ENCODE peak calls at places on chromosomes 2 and 18, in five cellular contexts. Q is uterus; Z is CD8-positive, alpha-beta memory T cell; Y is left ventricle myocardium inferior; L is fibroblast of lung. E is an unnamed sample.
A peak's percentile ranks its signal among the peaks of the same experiment; 100 is the strongest.

GRCh38 chr2:74368499-74368898 is 11.6 kb downstream of the DCTN1 start:
- DNase-seq in Q (no peak), Y (no peak), L (no peak), Z (no peak), E (no peak)

GRCh38 chr2:78351208-78351607 is 674.3 kb upstream of the REG3G start:
- DNase-seq in L (no peak), Y (no peak), Q (no peak), Z (no peak), E (no peak)

GRCh38 chr18:50096766-50097435 is 98.0 kb downstream of the MYO5B start:
- DNase-seq in L (no peak), Q (no peak), Y (no peak), Z (no peak), E (no peak)

GRCh38 chr2:37896319-37896718 is 28.8 kb upstream of the RMDN2 start:
- DNase-seq in Z (no peak), Y (no peak), L (no peak), Q (no peak), E (no peak)

GRCh38 chr2:168244318-168244717 is 3.1 kb downstream of the STK39 start:
- DNase-seq in Z (peak; percentile 60), Y (peak; percentile 21), L (peak; percentile 11), Q (no peak), E (no peak)

GRCh38 chr2:63056309-63057065 is 5.9 kb downstream of the OTX1 start:
- DNase-seq in L (no peak), Y (peak; percentile 30), Q (no peak), Z (no peak), E (peak; percentile 53)

GRCh38 chr2:199933466-199933865 is 21.8 kb downstream of the TYW5 start:
- DNase-seq in Q (no peak), Y (no peak), L (no peak), Z (no peak), E (no peak)

GRCh38 chr2:95351080-95351915 is 51.2 kb upstream of the FAHD2A start:
- DNase-seq in Y (no peak), Z (no peak), L (no peak), Q (peak; percentile 8), E (peak; percentile 42)

GRCh38 chr18:36127866-36128845 is 984 bp downstream of the SLC39A6 start:
- DNase-seq in Q (no peak), Z (peak; percentile 44), L (peak; percentile 58), Y (no peak), E (peak; percentile 71)

GRCh38 chr2:235232474-235233435 is 261.1 kb upstream of the AGAP1 start:
- DNase-seq in Q (no peak), Z (no peak), L (no peak), Y (no peak), E (no peak)

GRCh38 chr2:161030260-161031063 is 129.8 kb upstream of the TANK start:
- DNase-seq in L (peak; percentile 99), Z (no peak), Q (peak; percentile 40), Y (no peak), E (no peak)

GRCh38 chr2:1193801-1194200 is 219.5 kb upstream of the TPO start:
- DNase-seq in Q (no peak), Z (no peak), Y (no peak), L (no peak), E (no peak)

GRCh38 chr18:44927127-44927849 is 246.6 kb downstream of the SETBP1 start:
- DNase-seq in L (no peak), Z (no peak), Y (no peak), Q (no peak), E (no peak)

GRCh38 chr2:27502149-27502548 is 5.5 kb downstream of the GCKR start:
- DNase-seq in Q (no peak), Y (no peak), L (peak; percentile 27), Z (no peak), E (no peak)

GRCh38 chr18:7637269-7637668 is 70.2 kb downstream of the PTPRM start:
- DNase-seq in Y (no peak), Q (no peak), L (peak; percentile 33), Z (no peak), E (no peak)

GRCh38 chr2:134692461-134692860 is 26.3 kb downstream of the TMEM163 start:
- DNase-seq in Y (no peak), Z (no peak), L (no peak), Q (no peak), E (no peak)

GRCh38 chr2:149158957-149159356 is 120.5 kb downstream of the LYPD6B start:
- DNase-seq in L (no peak), Y (no peak), Q (no peak), Z (no peak), E (no peak)

GRCh38 chr2:85797959-85798358 is 44.2 kb downstream of the ATOH8 start:
- DNase-seq in Z (no peak), Q (peak; percentile 52), Y (no peak), L (peak; percentile 70), E (no peak)

GRCh38 chr2:118202707-118203303 is 114.5 kb downstream of the INSIG2 start:
- DNase-seq in Q (no peak), Y (no peak), Z (peak; percentile 58), L (peak; percentile 49), E (no peak)

GRCh38 chr2:178076130-178076529 is 3.6 kb upstream of the PDE11A start:
- DNase-seq in Y (no peak), Z (no peak), Q (no peak), L (no peak), E (no peak)

GRCh38 chr2:224982226-224982625 is 60.0 kb downstream of the DOCK10 start:
- DNase-seq in Z (no peak), Q (no peak), Y (no peak), L (peak; percentile 66), E (no peak)

GRCh38 chr2:242056026-242056425 is 186.5 kb downstream of the RTP5 start:
- DNase-seq in Z (no peak), Y (no peak), L (no peak), Q (no peak), E (no peak)

GRCh38 chr18:49585781-49586663 is 24.2 kb downstream of the LIPG start:
- DNase-seq in Q (no peak), Y (no peak), L (no peak), Z (no peak), E (no peak)

GRCh38 chr2:176827269-176827668 is 385.3 kb upstream of the HNRNPA3 start:
- DNase-seq in Z (no peak), L (no peak), Y (no peak), Q (no peak), E (no peak)

GRCh38 chr2:105678346-105678745 is 66.4 kb upstream of the NCK2 start:
- DNase-seq in Q (no peak), L (no peak), Z (no peak), Y (no peak), E (no peak)

GRCh38 chr2:179604638-179605037 is 256.8 kb downstream of the ZNF385B start:
- DNase-seq in Q (no peak), Y (no peak), Z (no peak), L (no peak), E (no peak)

GRCh38 chr18:9914584-9915290 is 921 bp downstream of the VAPA start:
- DNase-seq in L (peak; percentile 61), Q (peak; percentile 64), Z (peak; percentile 81), Y (peak; percentile 68), E (peak; percentile 92)

GRCh38 chr2:176106636-176107539 is at the start of gene HOXD11:
- DNase-seq in Q (peak; percentile 88), Y (no peak), L (no peak), Z (no peak), E (peak; percentile 87)

GRCh38 chr2:23493849-23494248 is 108.9 kb downstream of the KLHL29 start:
- DNase-seq in Z (no peak), Q (no peak), Y (no peak), L (no peak), E (no peak)

GRCh38 chr2:191645807-191646611 is 31.9 kb upstream of the NABP1 start:
- DNase-seq in Y (no peak), Q (no peak), L (no peak), Z (no peak), E (no peak)

GRCh38 chr2:147490612-147491261 is 354.1 kb upstream of the ACVR2A start:
- DNase-seq in L (no peak), Q (no peak), Z (no peak), Y (no peak), E (no peak)

GRCh38 chr2:119291588-119292167 is 68.0 kb downstream of the STEAP3 start:
- DNase-seq in Q (no peak), Y (no peak), L (no peak), Z (no peak), E (no peak)

GRCh38 chr2:73776381-73776780 is 3.5 kb downstream of the DUSP11 start:
- DNase-seq in Y (no peak), Z (no peak), Q (no peak), L (no peak), E (no peak)

GRCh38 chr2:166539340-166540162 is 45.5 kb upstream of the SCN7A start:
- DNase-seq in Z (no peak), Q (no peak), Y (no peak), L (peak; percentile 90), E (no peak)

GRCh38 chr18:67281746-67282145 is 234.8 kb downstream of the DSEL start:
- DNase-seq in L (no peak), Y (no peak), Z (no peak), Q (no peak), E (no peak)
- H3K9me3 ChIP-seq in L (no peaks in the 10 kb centered on the region), Y (no peaks in the 10 kb centered on the region), Z (no peaks in the 10 kb centered on the region), Q (no peaks in the 10 kb centered on the region), E (no peaks in the 10 kb centered on the region)

DNA sequence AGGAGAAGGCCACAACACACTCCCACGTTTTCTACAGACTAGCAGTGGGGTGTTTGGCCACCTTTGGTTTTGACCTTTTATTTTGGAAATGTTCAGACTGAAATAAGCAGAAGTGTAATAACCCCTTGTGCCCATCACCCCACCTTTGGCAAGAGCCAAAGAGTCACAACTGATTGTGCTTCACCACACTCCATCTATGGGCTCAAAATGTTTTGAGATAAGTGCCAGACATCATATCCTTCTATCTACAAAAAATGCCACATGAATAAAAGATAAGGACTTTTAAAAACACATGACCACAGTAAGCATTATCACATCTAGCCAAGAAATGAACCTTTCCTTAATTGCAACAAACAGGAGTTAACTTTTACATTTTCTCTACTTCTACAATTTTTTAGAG is 9.9 kb upstream of the GPR35 start:
- DNase-seq in Y (no peak), Q (no peak), Z (no peak), L (no peak), E (no peak)
- H3K9me3 ChIP-seq in Y (no peaks in the 10 kb centered on the region), Q (no peaks in the 10 kb centered on the region), Z (no peaks in the 10 kb centered on the region), L (no peaks in the 10 kb centered on the region), E (no peaks in the 10 kb centered on the region)

DNA sequence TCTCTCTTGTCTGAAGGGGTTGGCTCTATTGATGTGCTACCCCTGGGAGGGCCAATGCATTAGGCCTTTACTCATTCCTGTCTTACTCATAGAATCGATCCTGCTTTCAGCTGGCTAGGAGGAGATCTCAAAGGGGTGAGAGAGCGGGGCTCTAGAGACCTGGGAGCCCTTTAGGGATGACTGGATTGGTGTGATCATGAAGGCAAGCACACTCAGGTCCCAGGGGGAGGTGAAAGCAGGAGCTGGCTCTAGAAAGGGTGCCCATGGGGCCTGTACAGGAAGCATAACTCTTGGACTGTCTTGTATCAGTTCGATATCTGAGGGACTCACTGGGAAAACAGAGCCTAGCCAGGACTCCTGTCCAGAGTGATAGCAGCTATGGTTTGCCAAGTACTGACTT is 47.8 kb downstream of the INPP4A start:
- DNase-seq in Y (no peak), L (no peak), Z (no peak), Q (no peak), E (no peak)
- H3K9me3 ChIP-seq in Y (peaks cover 12% of the 10 kb centered on the region), L (no peaks in the 10 kb centered on the region), Z (peaks cover 10% of the 10 kb centered on the region), Q (no peaks in the 10 kb centered on the region), E (no peaks in the 10 kb centered on the region)

GRCh38 chr2:207318071-207318683 is 152.4 kb upstream of the KLF7 start:
- DNase-seq in Y (no peak), L (no peak), Q (no peak), Z (no peak), E (no peak)
- H3K9me3 ChIP-seq in Y (no peaks in the 10 kb centered on the region), L (no peaks in the 10 kb centered on the region), Q (no peaks in the 10 kb centered on the region), Z (no peaks in the 10 kb centered on the region), E (no peaks in the 10 kb centered on the region)

E was measured in kidney.